ENCODE peak calls at places on chromosomes 13 and 19, in seven cellular contexts. I, Y, S, T, K, O and R are unnamed samples.

GRCh38 chr13:112836940-112837339 is 132.1 kb upstream of the MCF2L start:
- DNase-seq in I (no peak), Y (no peak), S (no peak), T (no peak), K (no peak), O (no peak), R (no peak)

GRCh38 chr13:21871302-21871862 is 200.5 kb downstream of the FGF9 start:
- DNase-seq in I (no peak), Y (peak), S (no peak), T (no peak), K (no peak), O (no peak), R (peak)

GRCh38 chr19:47492571-47493377 is 8.8 kb upstream of the KPTN start:
- DNase-seq in I (no peak), Y (no peak), S (no peak), T (no peak), K (no peak), O (no peak), R (no peak)

GRCh38 chr19:10852098-10852800 is 4.0 kb downstream of the C19orf38 start:
- DNase-seq in I (no peak), Y (peak), S (no peak), T (peak), K (peak), O (peak), R (no peak)

GRCh38 chr19:6717036-6717435 is 3.4 kb downstream of the C3 start:
- DNase-seq in I (no peak), Y (no peak), S (no peak), T (no peak), K (no peak), O (no peak), R (no peak)

GRCh38 chr13:87087741-87088140 is 583.4 kb upstream of the SLITRK5 start:
- DNase-seq in I (no peak), Y (peak), S (no peak), T (peak), K (no peak), O (no peak), R (no peak)

GRCh38 chr19:56751078-56751489 is 79.5 kb upstream of the ZNF835 start:
- DNase-seq in I (no peak), Y (no peak), S (no peak), T (no peak), K (no peak), O (no peak), R (no peak)

GRCh38 chr13:46543307-46543706 is 9.7 kb upstream of the LRCH1 start:
- DNase-seq in I (no peak), Y (no peak), S (no peak), T (no peak), K (no peak), O (no peak), R (no peak)

GRCh38 chr13:35332134-35332533 is 144.4 kb downstream of the MAB21L1 start:
- DNase-seq in I (no peak), Y (no peak), S (no peak), T (no peak), K (no peak), O (no peak), R (no peak)

GRCh38 chr13:26628706-26629105 is 71.2 kb downstream of the WASF3 start:
- DNase-seq in I (no peak), Y (peak), S (peak), T (peak), K (peak), O (peak), R (no peak)

GRCh38 chr19:15264061-15264932 is 32.0 kb upstream of the EPHX3 start:
- DNase-seq in I (peak), Y (peak), S (peak), T (peak), K (peak), O (peak), R (peak)

GRCh38 chr13:45238945-45239795 is 38.3 kb upstream of the KCTD4 start:
- DNase-seq in I (no peak), Y (peak), S (no peak), T (peak), K (peak), O (no peak), R (no peak)
- H3K27ac ChIP-seq in I (no peak), Y (peak), S (no peak), T (no peak), K (peak), O (no peak), R (no peak)

DNA sequence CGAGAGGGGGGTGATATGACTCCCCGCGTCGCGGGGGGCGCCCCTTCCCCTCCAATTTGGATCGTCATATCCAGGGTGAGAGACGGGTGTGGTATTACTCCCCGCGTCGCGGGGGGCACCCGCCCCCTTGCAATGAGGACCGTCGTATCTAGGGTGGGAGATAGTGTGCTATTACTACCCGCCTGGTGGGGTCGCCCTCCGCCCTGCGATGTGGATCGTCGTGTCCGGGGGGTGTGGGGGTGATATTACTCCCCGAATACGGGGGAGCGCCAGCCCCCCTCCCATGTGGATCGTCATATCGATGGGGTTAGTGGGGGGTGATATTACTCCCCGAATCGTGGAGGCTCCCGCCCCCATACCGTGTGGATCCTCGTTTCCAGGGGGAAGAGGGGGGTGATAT is 29.2 kb upstream of the RGCC start:
- DNase-seq in I (peak), Y (peak), S (no peak), T (no peak), K (no peak), O (no peak), R (no peak)
- H3K4me3 ChIP-seq in I (no peak), Y (no peak), S (no peak), T (peak), K (no peak), O (peak), R (no peak)

GRCh38 chr13:106566682-106567420 is 1.1 kb downstream of the ARGLU1 start:
- DNase-seq in I (peak), Y (peak), S (peak), T (peak), K (peak), O (peak), R (peak)

GRCh38 chr13:106567421-106568224 is at the start of gene ARGLU1:
- DNase-seq in I (peak), Y (peak), S (peak), T (peak), K (peak), O (peak), R (peak)

GRCh38 chr13:106570354-106570822 is 2.5 kb upstream of the ARGLU1 start:
- DNase-seq in I (peak), Y (peak), S (no peak), T (peak), K (peak), O (peak), R (peak)

GRCh38 chr13:106569233-106570095 is 1.5 kb upstream of the ARGLU1 start:
- DNase-seq in I (no peak), Y (no peak), S (no peak), T (no peak), K (peak), O (no peak), R (no peak)

GRCh38 chr13:106568225-106569003 is 477 bp upstream of the ARGLU1 start:
- DNase-seq in I (no peak), Y (no peak), S (peak), T (no peak), K (no peak), O (no peak), R (no peak)
- H3K27ac ChIP-seq in I (peak), Y (no peak), S (peak), T (peak), K (peak), O (peak), R (peak)

DNA sequence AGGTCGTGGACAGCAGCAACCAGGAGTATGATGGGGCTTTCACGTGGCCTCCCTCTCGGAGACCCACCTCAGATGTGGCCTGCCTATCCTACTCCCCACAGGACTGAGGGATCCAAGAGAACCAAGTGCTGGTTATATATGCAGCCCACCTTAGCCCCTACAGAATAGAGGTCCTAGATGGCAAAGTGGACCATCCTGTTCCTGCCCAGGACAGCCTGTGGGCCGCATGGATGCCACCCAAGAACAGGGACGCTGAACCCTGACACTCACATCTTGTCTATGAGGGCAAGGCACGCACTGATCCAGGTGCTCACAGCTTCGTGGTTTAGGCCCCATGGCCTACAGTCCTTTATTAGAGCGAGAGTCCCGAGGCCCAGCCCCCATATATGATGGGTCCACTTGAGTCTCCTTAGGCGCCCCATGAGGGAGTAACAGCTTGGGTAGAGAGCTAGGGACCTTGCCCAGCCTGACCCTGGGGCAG is 1.5 kb upstream of the SLC27A5 start:
- DNase-seq in I (no peak), Y (no peak), S (no peak), T (no peak), K (no peak), O (no peak), R (no peak)
- H3K4me3 ChIP-seq in I (no peak), Y (no peak), S (no peak), T (no peak), K (no peak), O (no peak), R (no peak)